ENCODE peak calls at places on chromosomes 16 and 17, in eight cellular contexts. F is left ventricle myocardium inferior, X is GM12865, D is body of pancreas, I is testis, Q is breast epithelium, B is heart right ventricle, L is Panc1. R is an unnamed sample.

GRCh38 chr17:3639981-3640596 is 3.5 kb downstream of the CTNS start:
- DNase-seq in X (peak), B (no peak), I (peak), Q (no peak), L (no peak), F (no peak), D (peak), R (no peak)

GRCh38 chr16:20042848-20043247 is 30.8 kb downstream of the GPR139 start:
- DNase-seq in X (no peak), D (no peak), B (no peak), I (no peak), Q (no peak), L (no peak), F (no peak), R (no peak)

GRCh38 chr17:31413871-31414589 is 22.6 kb downstream of the RAB11FIP4 start:
- DNase-seq in F (no peak), X (no peak), B (no peak), L (no peak), Q (no peak), D (no peak), I (no peak), R (peak)

GRCh38 chr16:88353691-88354090 is 29.1 kb upstream of the ZNF469 start:
- DNase-seq in F (peak), L (no peak), I (no peak), X (no peak), B (no peak), D (no peak), Q (no peak), R (peak)

GRCh38 chr17:13598353-13599167 is 3.2 kb downstream of the HS3ST3A1 start:
- DNase-seq in X (no peak), I (no peak), L (no peak), F (no peak), B (no peak), D (no peak), Q (no peak), R (no peak)

GRCh38 chr17:70829876-70830275 is 660.5 kb downstream of the KCNJ2 start:
- DNase-seq in I (no peak), Q (no peak), F (no peak), L (no peak), D (no peak), B (no peak), X (no peak), R (no peak)

GRCh38 chr17:76089680-76090516 is 10.9 kb downstream of the ZACN start:
- DNase-seq in Q (no peak), D (no peak), B (no peak), I (no peak), L (no peak), X (no peak), F (no peak), R (peak)

GRCh38 chr17:55898195-55898594 is 147.3 kb downstream of the PCTP start:
- DNase-seq in X (no peak), F (no peak), B (no peak), D (no peak), L (no peak), I (no peak), Q (no peak), R (no peak)

GRCh38 chr16:54204756-54205155 is 81.8 kb downstream of the IRX3 start:
- DNase-seq in F (no peak), B (no peak), D (peak), L (no peak), X (no peak), Q (no peak), I (no peak), R (no peak)

GRCh38 chr17:48642059-48642842 is 16.1 kb upstream of the HOXB9 start:
- DNase-seq in Q (no peak), B (no peak), X (no peak), D (no peak), L (no peak), I (no peak), F (no peak), R (no peak)

GRCh38 chr16:78916928-78917545 is 683.5 kb downstream of the MAF start:
- DNase-seq in B (no peak), X (no peak), L (no peak), I (no peak), Q (no peak), F (no peak), D (no peak), R (no peak)

GRCh38 chr17:8167526-8167925 is 4.8 kb upstream of the VAMP2 start:
- DNase-seq in I (no peak), X (no peak), Q (no peak), B (no peak), D (no peak), L (no peak), F (no peak), R (no peak)

GRCh38 chr16:50884066-50884860 is 142.4 kb downstream of the CYLD start:
- DNase-seq in X (peak), F (no peak), Q (no peak), B (no peak), L (no peak), D (no peak), I (peak), R (no peak)

GRCh38 chr16:27918755-27919154 is 144.8 kb downstream of the GSG1L start:
- DNase-seq in L (no peak), Q (no peak), F (no peak), I (peak), X (no peak), D (no peak), B (no peak), R (no peak)

GRCh38 chr17:71438631-71439146 is 682.1 kb upstream of the SOX9 start:
- DNase-seq in F (no peak), I (no peak), X (no peak), Q (no peak), D (peak), L (peak), B (no peak), R (no peak)

GRCh38 chr17:61143026-61143425 is 256.6 kb upstream of the TBX2 start:
- DNase-seq in Q (no peak), B (no peak), X (no peak), L (no peak), F (no peak), I (no peak), D (no peak), R (no peak)

GRCh38 chr16:25106567-25107465 is 4.7 kb upstream of the LCMT1 start:
- DNase-seq in D (peak), F (peak), X (peak), Q (peak), B (peak), I (peak), L (no peak), R (peak)

GRCh38 chr17:38851434-38851833 is 2.1 kb downstream of the RPL23 start:
- DNase-seq in Q (no peak), L (no peak), B (no peak), D (no peak), I (no peak), F (no peak), X (no peak), R (no peak)

GRCh38 chr16:31138621-31139578 is 3.4 kb upstream of the PRSS8 start:
- DNase-seq in Q (no peak), D (peak), X (no peak), I (no peak), B (no peak), L (no peak), F (peak), R (no peak)

GRCh38 chr16:83929811-83930555 is 23.1 kb upstream of the OSGIN1 start:
- DNase-seq in L (no peak), I (no peak), X (no peak), Q (no peak), B (no peak), D (no peak), F (no peak), R (no peak)

GRCh38 chr17:4900231-4901107 is 1.1 kb downstream of the C17orf107 start:
- DNase-seq in D (no peak), L (no peak), I (no peak), Q (no peak), B (no peak), F (no peak), X (peak), R (peak)

GRCh38 chr17:7885357-7886226 is 3.0 kb upstream of the CHD3 start:
- DNase-seq in D (peak), X (peak), B (peak), L (no peak), Q (peak), I (peak), F (peak), R (no peak)

GRCh38 chr17:43768382-43768781 is 9.8 kb upstream of the SOST start:
- DNase-seq in D (no peak), B (peak), Q (no peak), L (no peak), I (peak), F (peak), X (peak), R (no peak)

GRCh38 chr17:39605492-39606433 is 2.0 kb downstream of the NEUROD2 start:
- DNase-seq in F (no peak), I (no peak), Q (no peak), L (no peak), X (no peak), B (no peak), D (no peak), R (no peak)

GRCh38 chr17:38628441-38628840 is 22.7 kb upstream of the SRCIN1 start:
- DNase-seq in F (no peak), B (no peak), I (peak), L (no peak), X (peak), Q (no peak), D (no peak), R (peak)

GRCh38 chr16:29784901-29785500 is 5.5 kb upstream of the KIF22 start:
- DNase-seq in I (peak), D (peak), L (no peak), X (peak), F (peak), Q (peak), B (peak), R (peak)

GRCh38 chr17:47239663-47240374 is 13.8 kb upstream of the ITGB3 start:
- DNase-seq in I (peak), L (peak), Q (peak), D (peak), F (peak), X (peak), B (peak), R (no peak)

GRCh38 chr17:60161598-60162330 is 12.0 kb downstream of the CA4 start:
- DNase-seq in X (no peak), Q (no peak), B (no peak), D (peak), I (no peak), L (no peak), F (no peak), R (no peak)

GRCh38 chr17:45287526-45288264 is 25.8 kb upstream of the SPATA32 start:
- DNase-seq in X (no peak), F (no peak), B (no peak), Q (no peak), D (peak), L (no peak), I (no peak), R (no peak)

GRCh38 chr17:45282683-45283644 is 21.1 kb upstream of the SPATA32 start:
- DNase-seq in I (no peak), L (no peak), F (peak), X (no peak), B (no peak), Q (no peak), D (peak), R (no peak)

GRCh38 chr17:45283711-45284110 is 21.8 kb upstream of the SPATA32 start:
- DNase-seq in I (no peak), X (no peak), Q (no peak), F (peak), B (no peak), L (no peak), D (no peak), R (no peak)

GRCh38 chr17:45286286-45286685 is 24.4 kb upstream of the SPATA32 start:
- DNase-seq in D (no peak), L (no peak), X (no peak), Q (no peak), I (no peak), B (no peak), F (no peak), R (no peak)

GRCh38 chr17:45284176-45285140 is 22.6 kb upstream of the SPATA32 start:
- DNase-seq in Q (no peak), D (peak), B (peak), F (peak), X (peak), L (no peak), I (no peak), R (no peak)
- TF ChIP-seq CTCF in Q (no peak), D (no peak), B (no peak), F (peak), X (peak), L (no peak), I (no peak), R (peak)

GRCh38 chr16:1960665-1961630 is 1.6 kb downstream of the NDUFB10 start:
- DNase-seq in D (peak), Q (no peak), F (no peak), L (no peak), B (no peak), I (no peak), X (peak), R (no peak)
- TF ChIP-seq CTCF in D (no peak), Q (no peak), F (no peak), L (no peak), B (no peak), I (no peak), X (no peak), R (no peak)

DNA sequence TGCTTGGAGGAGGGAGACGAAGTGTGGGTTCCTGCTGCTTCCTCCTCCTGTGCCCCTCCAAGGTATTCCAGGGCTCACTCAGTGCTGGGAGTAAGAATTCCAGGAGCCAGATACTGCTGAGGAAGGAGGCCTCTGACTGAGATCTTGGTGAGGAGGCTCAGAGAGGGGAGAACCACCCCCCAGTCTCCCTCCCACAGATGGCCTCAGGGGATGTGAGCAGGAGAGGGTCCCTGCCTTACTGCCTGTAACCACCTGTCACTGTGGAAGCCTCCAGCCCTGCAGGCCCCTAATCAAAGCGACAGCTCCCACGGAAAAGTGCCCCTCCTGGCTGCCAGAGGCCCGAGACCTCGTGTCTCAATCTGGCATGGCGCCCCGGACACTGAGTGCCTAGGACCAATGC is 7.6 kb upstream of the C17orf113 start:
- DNase-seq in F (no peak), L (no peak), X (no peak), I (peak), Q (no peak), D (no peak), B (no peak), R (no peak)
- TF ChIP-seq CTCF in F (no peak), L (no peak), X (no peak), I (no peak), Q (no peak), D (no peak), B (no peak), R (no peak)

GRCh38 chr16:85987750-85988078 is 88.8 kb downstream of the IRF8 start:
- DNase-seq in I (no peak), F (no peak), D (no peak), X (no peak), Q (no peak), B (no peak), L (no peak), R (no peak)
- TF ChIP-seq CTCF in I (no peak), F (peak), D (no peak), X (no peak), Q (no peak), B (no peak), L (no peak), R (no peak)

R was measured in chondrocyte.